ENCODE peak calls at places on chromosomes 2 and 18, in six cellular contexts. K is cardiac fibroblast, N is adrenal gland, S is COR-L47, L is NCI-H526, T is ovary. E is an unnamed sample.

GRCh38 chr2:58973831-58974281 is 732.7 kb upstream of the FANCL start:
- DNase-seq in K (no peak), N (no peak), S (no peak), L (peak), T (no peak), E (no peak)

GRCh38 chr2:238099709-238100048 is 461 bp upstream of the ESPNL start:
- DNase-seq in K (no peak), N (peak), S (no peak), L (no peak), T (no peak), E (no peak)

GRCh38 chr2:189466656-189467055 is 25.4 kb downstream of the WDR75 start:
- DNase-seq in K (peak), N (no peak), S (peak), L (peak), T (no peak), E (peak)

GRCh38 chr2:207768891-207769596 is 662 bp downstream of the FZD5 start:
- DNase-seq in K (peak), N (peak), S (no peak), L (peak), T (no peak), E (peak)

GRCh38 chr18:7626922-7627440 is 59.9 kb downstream of the PTPRM start:
- DNase-seq in K (peak), N (peak), S (no peak), L (no peak), T (no peak), E (peak)

GRCh38 chr2:207283356-207283755 is 117.6 kb upstream of the KLF7 start:
- DNase-seq in K (no peak), N (peak), S (no peak), L (no peak), T (no peak), E (peak)

GRCh38 chr18:37385846-37386435 is 179.7 kb downstream of the CELF4 start:
- DNase-seq in K (peak), N (no peak), S (peak), L (peak), T (no peak), E (peak)

GRCh38 chr2:9757430-9758287 is 85.6 kb upstream of the TAF1B start:
- DNase-seq in K (no peak), N (no peak), S (no peak), L (peak), T (no peak), E (no peak)

GRCh38 chr2:203636896-203637818 is 69.3 kb upstream of the CD28 start:
- DNase-seq in K (peak), N (no peak), S (no peak), L (no peak), T (no peak), E (no peak)

GRCh38 chr2:96680561-96681141 is 38.1 kb downstream of the FER1L5 start:
- DNase-seq in K (no peak), N (no peak), S (no peak), L (no peak), T (no peak), E (no peak)

GRCh38 chr2:112317303-112318158 is 42.1 kb downstream of the ZC3H6 start:
- DNase-seq in K (peak), N (no peak), S (no peak), L (peak), T (no peak), E (no peak)

GRCh38 chr2:230774348-230774951 is 61.8 kb downstream of the CAB39 start:
- DNase-seq in K (peak), N (no peak), S (no peak), L (no peak), T (no peak), E (peak)

GRCh38 chr18:46649071-46649862 is 7.8 kb downstream of the LOXHD1 start:
- DNase-seq in K (no peak), N (no peak), S (peak), L (no peak), T (no peak), E (peak)

GRCh38 chr2:64622443-64623231 is 31.1 kb downstream of the SERTAD2 start:
- DNase-seq in K (peak), N (peak), S (no peak), L (no peak), T (no peak), E (no peak)

GRCh38 chr2:207945201-207945600 is 80.1 kb downstream of the PLEKHM3 start:
- DNase-seq in K (no peak), N (no peak), S (no peak), L (no peak), T (no peak), E (no peak)

GRCh38 chr2:122319551-122320132 is 564.2 kb downstream of the TSN start:
- DNase-seq in K (peak), N (no peak), S (no peak), L (no peak), T (no peak), E (no peak)

GRCh38 chr2:145994910-145995309 is 1475.0 kb upstream of the ZEB2 start:
- DNase-seq in K (peak), N (no peak), S (no peak), L (no peak), T (no peak), E (no peak)

GRCh38 chr2:29336741-29337340 is 221.6 kb downstream of the CLIP4 start:
- DNase-seq in K (no peak), N (no peak), S (no peak), L (no peak), T (no peak), E (no peak)

GRCh38 chr2:35462226-35462983 is 893.2 kb upstream of the CRIM1 start:
- DNase-seq in K (peak), N (no peak), S (no peak), L (no peak), T (no peak), E (no peak)

GRCh38 chr2:240921319-240922233 is 15.4 kb downstream of the CROCC2 start:
- DNase-seq in K (peak), N (peak), S (no peak), L (no peak), T (peak), E (peak)

GRCh38 chr2:81545626-81546025 is 1241.1 kb upstream of the LRRTM1 start:
- DNase-seq in K (no peak), N (no peak), S (no peak), L (no peak), T (no peak), E (no peak)

GRCh38 chr2:176415946-176416499 is 146.8 kb downstream of the MTX2 start:
- DNase-seq in K (no peak), N (no peak), S (no peak), L (no peak), T (no peak), E (no peak)

GRCh38 chr2:219076253-219076652 is 15.5 kb upstream of the IHH start:
- DNase-seq in K (no peak), N (no peak), S (no peak), L (no peak), T (no peak), E (no peak)

GRCh38 chr18:5051207-5051606 is 145.8 kb downstream of the AKAIN1 start:
- DNase-seq in K (no peak), N (no peak), S (no peak), L (no peak), T (no peak), E (no peak)

GRCh38 chr2:28096421-28096820 is 205.9 kb downstream of the BABAM2 start:
- DNase-seq in K (peak), N (no peak), S (no peak), L (no peak), T (no peak), E (no peak)

GRCh38 chr2:231930601-231931281 is 4.5 kb upstream of the NPPC start:
- DNase-seq in K (peak), N (peak), S (no peak), L (no peak), T (no peak), E (peak)

GRCh38 chr2:109157563-109158105 is 28.6 kb downstream of the SH3RF3 start:
- DNase-seq in K (no peak), N (no peak), S (no peak), L (no peak), T (no peak), E (no peak)